ENCODE peak calls at places on chromosomes 1 and 21, in ten cellular contexts. W is ovary, U is IMR-90, Z is sigmoid colon, V is K562, F is stomach, R is breast epithelium, X is tibial nerve, M is body of pancreas, D is spleen. N is an unnamed sample.

GRCh38 chr1:101059945-101060542 is 34.5 kb upstream of the DPH5 start:
- DNase-seq in W (no peak), U (no peak), Z (no peak), V (no peak), F (no peak), R (no peak), X (no peak), M (no peak), D (no peak), N (no peak)

GRCh38 chr1:223146745-223147144 is 3.7 kb upstream of the TLR5 start:
- DNase-seq in W (no peak), U (no peak), Z (peak), V (no peak), F (no peak), R (no peak), X (no peak), M (no peak), D (no peak), N (no peak)

GRCh38 chr1:162235261-162235780 is 141.3 kb downstream of the SPATA46 start:
- DNase-seq in W (no peak), U (peak), Z (no peak), V (no peak), F (no peak), R (no peak), X (no peak), M (no peak), D (no peak), N (no peak)

GRCh38 chr1:167090289-167090942 is at the start of gene GPA33:
- DNase-seq in W (no peak), U (no peak), Z (no peak), V (no peak), F (no peak), R (no peak), X (no peak), M (no peak), D (no peak), N (no peak)

GRCh38 chr1:71307451-71307850 is 226.6 kb upstream of the ZRANB2 start:
- DNase-seq in W (no peak), U (peak), Z (no peak), V (no peak), F (no peak), R (no peak), X (no peak), M (no peak), D (no peak), N (no peak)

GRCh38 chr1:148362141-148362929 is 120.8 kb downstream of the PPIAL4G start:
- DNase-seq in W (no peak), U (peak), Z (no peak), V (no peak), F (peak), R (peak), X (no peak), M (peak), D (no peak), N (no peak)

GRCh38 chr21:33642896-33643657 is 776 bp downstream of the ITSN1 start:
- DNase-seq in W (peak), U (peak), Z (peak), V (peak), F (peak), R (no peak), X (no peak), M (peak), D (peak), N (peak)

GRCh38 chr1:46065405-46065804 is 67.0 kb downstream of the PIK3R3 start:
- DNase-seq in W (no peak), U (no peak), Z (no peak), V (no peak), F (no peak), R (no peak), X (no peak), M (no peak), D (no peak), N (no peak)

GRCh38 chr1:38064232-38064903 is 17.8 kb upstream of the POU3F1 start:
- DNase-seq in W (no peak), U (peak), Z (no peak), V (peak), F (no peak), R (no peak), X (no peak), M (no peak), D (no peak), N (no peak)

GRCh38 chr21:41170442-41170841 is 2.5 kb downstream of the BACE2 start:
- DNase-seq in W (no peak), U (peak), Z (no peak), V (peak), F (peak), R (peak), X (no peak), M (peak), D (no peak), N (peak)

GRCh38 chr1:31657020-31657804 is 12.5 kb upstream of the PEF1 start:
- DNase-seq in W (no peak), U (no peak), Z (peak), V (no peak), F (no peak), R (no peak), X (no peak), M (no peak), D (peak), N (no peak)

GRCh38 chr1:187445066-187445465 is 616.3 kb downstream of the PLA2G4A start:
- DNase-seq in W (no peak), U (peak), Z (no peak), V (no peak), F (no peak), R (no peak), X (no peak), M (no peak), D (no peak), N (no peak)

GRCh38 chr1:43454270-43455011 is 710 bp upstream of the HYI start:
- DNase-seq in W (peak), U (peak), Z (peak), V (peak), F (peak), R (peak), X (peak), M (peak), D (no peak), N (peak)

GRCh38 chr1:26164036-26164927 is 4.5 kb downstream of the C1orf232 start:
- DNase-seq in W (peak), U (no peak), Z (no peak), V (peak), F (peak), R (no peak), X (no peak), M (peak), D (peak), N (peak)

GRCh38 chr1:168689726-168690602 is 39.0 kb downstream of the DPT start:
- DNase-seq in W (no peak), U (no peak), Z (no peak), V (no peak), F (no peak), R (no peak), X (no peak), M (peak), D (no peak), N (no peak)

GRCh38 chr21:41045534-41046268 is 122.3 kb upstream of the BACE2 start:
- DNase-seq in W (no peak), U (no peak), Z (no peak), V (peak), F (peak), R (no peak), X (no peak), M (peak), D (no peak), N (no peak)

GRCh38 chr1:241706257-241706656 is 54.2 kb downstream of the WDR64 start:
- DNase-seq in W (no peak), U (no peak), Z (no peak), V (no peak), F (no peak), R (no peak), X (no peak), M (no peak), D (no peak), N (no peak)

GRCh38 chr1:155379180-155379876 is 58.6 kb downstream of the RUSC1 start:
- DNase-seq in W (no peak), U (peak), Z (no peak), V (peak), F (no peak), R (no peak), X (no peak), M (no peak), D (no peak), N (no peak)

GRCh38 chr1:161122967-161123366 is 5.1 kb downstream of the NIT1 start:
- DNase-seq in W (no peak), U (no peak), Z (no peak), V (no peak), F (no peak), R (no peak), X (no peak), M (no peak), D (no peak), N (no peak)

GRCh38 chr1:234972411-234973191 is 156.0 kb downstream of the TOMM20 start:
- DNase-seq in W (no peak), U (no peak), Z (peak), V (no peak), F (no peak), R (no peak), X (no peak), M (no peak), D (no peak), N (no peak)

GRCh38 chr1:201084171-201084766 is 28.0 kb downstream of the CACNA1S start:
- DNase-seq in W (no peak), U (no peak), Z (no peak), V (no peak), F (no peak), R (no peak), X (no peak), M (no peak), D (no peak), N (no peak)

GRCh38 chr1:234541281-234541975 is 62.4 kb upstream of the TARBP1 start:
- DNase-seq in W (no peak), U (peak), Z (peak), V (no peak), F (no peak), R (no peak), X (no peak), M (no peak), D (no peak), N (no peak)

GRCh38 chr1:225250432-225250831 is 177.4 kb downstream of the LBR start:
- DNase-seq in W (no peak), U (no peak), Z (no peak), V (no peak), F (no peak), R (no peak), X (no peak), M (no peak), D (no peak), N (no peak)

DNA sequence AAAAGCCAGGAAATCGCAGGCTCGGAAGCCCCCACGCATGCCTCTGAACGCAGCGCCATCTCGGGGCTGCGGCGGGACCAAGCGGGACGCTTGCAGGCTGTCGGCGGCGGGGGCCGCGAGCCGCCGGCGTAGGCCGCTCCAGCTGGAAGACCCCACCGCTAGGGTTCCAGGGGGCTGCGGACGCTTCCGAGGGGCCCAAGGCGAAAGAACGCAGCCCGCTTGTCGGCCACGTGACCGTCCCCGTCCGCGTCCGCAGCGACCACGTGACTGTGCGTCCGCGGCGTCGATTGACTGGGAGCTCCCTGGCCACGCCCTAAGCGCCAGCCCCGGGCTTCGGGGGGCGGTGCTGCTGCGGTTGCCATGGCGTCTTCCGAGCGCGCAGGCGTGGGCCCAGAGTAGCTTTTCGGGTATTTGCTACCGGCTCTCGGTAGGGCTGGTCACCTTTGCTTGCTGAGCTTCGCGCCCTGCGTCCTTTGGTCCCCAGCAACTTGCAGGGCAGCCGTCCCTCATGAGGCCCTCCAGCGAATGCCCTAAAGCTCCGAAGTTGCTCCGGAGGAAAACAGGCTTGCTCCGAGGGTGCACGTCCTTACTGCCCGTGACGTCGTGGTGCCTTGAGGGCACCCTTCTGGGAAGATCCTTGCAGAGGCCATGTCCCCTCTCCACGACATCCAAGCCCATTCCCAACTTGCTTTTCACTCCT is 197.2 kb downstream of the DYRK1A start:
- DNase-seq in W (peak), U (peak), Z (peak), V (peak), F (peak), R (peak), X (peak), M (peak), D (peak), N (peak)
- TF ChIP-seq POLR2A in W (peak), U (peak), Z (peak), V (peak), F (no peak), R (peak), X (peak), M (peak), D (no peak), N (peak)

GRCh38 chr1:4268262-4268889 is 368.3 kb upstream of the C1orf174 start:
- DNase-seq in W (no peak), U (no peak), Z (no peak), V (no peak), F (no peak), R (no peak), X (no peak), M (no peak), D (no peak), N (no peak)
- TF ChIP-seq POLR2A in W (no peak), U (no peak), Z (no peak), V (no peak), F (no peak), R (no peak), X (no peak), M (no peak), D (no peak), N (no peak)

GRCh38 chr1:65221638-65222421 is 73.8 kb downstream of the AK4 start:
- DNase-seq in W (no peak), U (no peak), Z (no peak), V (no peak), F (no peak), R (no peak), X (no peak), M (no peak), D (no peak), N (no peak)

GRCh38 chr1:65229754-65230339 is 79.5 kb upstream of the DNAJC6 start:
- DNase-seq in W (no peak), U (no peak), Z (no peak), V (no peak), F (no peak), R (no peak), X (no peak), M (no peak), D (no peak), N (no peak)

GRCh38 chr1:65229201-65229600 is 80.1 kb upstream of the DNAJC6 start:
- DNase-seq in W (no peak), U (no peak), Z (no peak), V (no peak), F (no peak), R (no peak), X (no peak), M (no peak), D (no peak), N (no peak)

GRCh38 chr1:65225179-65225578 is 77.2 kb downstream of the AK4 start:
- DNase-seq in W (no peak), U (no peak), Z (no peak), V (no peak), F (no peak), R (no peak), X (no peak), M (no peak), D (no peak), N (no peak)

DNA sequence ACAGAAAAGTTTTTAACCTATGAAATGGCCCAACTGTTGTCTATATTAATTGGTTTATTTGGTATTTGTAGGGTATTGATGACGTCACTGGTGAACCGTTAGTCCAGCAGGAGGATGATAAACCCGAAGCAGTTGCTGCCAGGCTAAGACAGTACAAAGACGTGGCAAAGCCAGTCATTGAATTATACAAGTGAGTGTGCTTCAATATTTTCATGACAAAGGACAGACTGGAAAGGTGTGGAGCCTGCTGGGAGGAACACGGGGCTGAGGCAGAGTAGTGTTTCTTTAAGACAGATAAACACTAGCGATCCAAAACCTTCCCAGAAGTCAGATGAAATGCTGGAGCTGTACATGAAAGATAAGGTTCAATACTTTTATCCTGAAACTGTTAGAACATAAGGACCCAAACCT is 76.7 kb downstream of the AK4 start:
- DNase-seq in W (no peak), U (no peak), Z (no peak), V (no peak), F (no peak), R (no peak), X (no peak), M (no peak), D (no peak), N (no peak)
- TF ChIP-seq POLR2A in W (no peak), U (no peak), Z (no peak), V (no peak), F (no peak), R (no peak), X (no peak), M (no peak), D (no peak), N (no peak)

GRCh38 chr1:244863491-244864252 is 671 bp downstream of the HNRNPU start:
- DNase-seq in W (no peak), U (no peak), Z (no peak), V (peak), F (peak), R (peak), X (peak), M (peak), D (peak), N (no peak)
- TF ChIP-seq POLR2A in W (no peak), U (peak), Z (no peak), V (no peak), F (no peak), R (no peak), X (no peak), M (no peak), D (no peak), N (peak)

DNA sequence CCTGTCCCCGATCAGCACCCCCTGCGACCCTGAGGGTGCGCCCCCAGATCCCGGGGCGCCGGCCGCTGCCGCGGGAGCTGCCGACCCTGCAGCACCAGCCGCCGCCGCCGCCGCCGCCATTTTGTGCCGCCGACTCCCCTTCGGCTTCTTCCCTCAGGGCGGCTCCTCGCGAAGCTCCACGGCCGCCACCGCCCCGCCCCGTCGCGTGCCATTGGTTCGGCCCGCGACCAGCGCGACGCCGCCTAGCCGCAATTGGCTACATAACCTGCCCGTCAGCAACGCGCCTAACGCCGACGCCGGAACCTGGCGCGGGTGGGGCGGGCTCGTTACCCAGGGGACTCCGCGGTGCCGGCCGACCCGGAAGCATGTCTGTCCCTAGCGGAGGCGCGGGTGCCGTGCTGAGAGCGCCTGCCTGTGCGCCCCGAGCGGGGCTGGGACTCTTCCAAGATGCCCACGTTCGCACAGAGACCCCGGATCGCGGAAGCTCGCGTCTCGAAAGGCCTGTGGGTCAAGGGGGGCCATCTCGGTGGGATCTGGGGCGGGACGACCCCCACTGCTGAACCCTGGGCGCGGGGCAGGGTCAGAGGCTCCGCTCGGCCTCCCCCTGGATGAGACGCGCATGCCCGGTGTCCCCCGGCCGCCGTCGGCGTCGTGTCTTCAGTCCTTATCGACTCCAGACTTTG is at the start of gene CCNL2:
- DNase-seq in W (peak), U (peak), Z (peak), V (peak), F (peak), R (peak), X (peak), M (peak), D (peak), N (peak)
- TF ChIP-seq POLR2A in W (peak), U (peak), Z (peak), V (peak), F (no peak), R (no peak), X (no peak), M (peak), D (peak), N (peak)

N was measured in GM12892.